ENCODE peak calls at places on chromosomes 5 and 9, in six cellular contexts. D is endothelial cell, X is chondrocyte, T is endothelial cell of umbilical vein, H is glutamatergic neuron, F is RWPE1. J is an unnamed sample.

GRCh38 chr9:34996181-34996904 is 6.8 kb downstream of the DNAJB5 start:
- DNase-seq in D (no peak), X (no peak), T (no peak), H (no peak), F (no peak), J (no peak)

GRCh38 chr5:41087461-41087860 is 16.3 kb upstream of the MROH2B start:
- DNase-seq in D (no peak), X (no peak), T (no peak), H (no peak), F (no peak), J (no peak)

GRCh38 chr5:143396353-143396940 is 7.0 kb downstream of the NR3C1 start:
- DNase-seq in D (no peak), X (no peak), T (peak; percentile 13), H (no peak), F (no peak), J (no peak)

GRCh38 chr5:160274483-160274931 is 37.9 kb downstream of the CCNJL start:
- DNase-seq in D (no peak), X (no peak), T (peak; percentile 68), H (no peak), F (no peak), J (no peak)

GRCh38 chr5:159439002-159439401 is 108.7 kb upstream of the IL12B start:
- DNase-seq in D (no peak), X (no peak), T (no peak), H (no peak), F (no peak), J (no peak)

GRCh38 chr5:8908055-8908683 is 637.7 kb downstream of the SEMA5A start:
- DNase-seq in D (peak; percentile 68), X (no peak), T (peak; percentile 34), H (peak; percentile 74), F (peak; percentile 24), J (peak; percentile 55)

GRCh38 chr5:127968998-127969397 is 114.6 kb upstream of the SLC12A2 start:
- DNase-seq in D (no peak), X (no peak), T (no peak), H (no peak), F (no peak), J (no peak)

GRCh38 chr5:159240301-159240870 is 22.7 kb upstream of the UBLCP1 start:
- DNase-seq in D (no peak), X (no peak), T (no peak), H (no peak), F (peak; percentile 65), J (no peak)

GRCh38 chr9:126688617-126689016 is 74.9 kb downstream of the LMX1B start:
- DNase-seq in D (no peak), X (no peak), T (no peak), H (no peak), F (no peak), J (no peak)

GRCh38 chr5:157564149-157564711 is 11.3 kb downstream of the ADAM19 start:
- DNase-seq in D (no peak), X (no peak), T (peak; percentile 90), H (no peak), F (no peak), J (peak; percentile 28)

GRCh38 chr5:176830422-176831025 is 20.2 kb downstream of the UNC5A start:
- DNase-seq in D (no peak), X (no peak), T (no peak), H (no peak), F (no peak), J (no peak)

GRCh38 chr9:126851286-126851880 is 9.1 kb upstream of the ZBTB34 start:
- DNase-seq in D (no peak), X (no peak), T (no peak), H (no peak), F (no peak), J (no peak)

GRCh38 chr9:129406278-129407225 is 214.3 kb downstream of the C9orf50 start:
- DNase-seq in D (no peak), X (no peak), T (no peak), H (peak; percentile 15), F (peak; percentile 87), J (no peak)

GRCh38 chr5:100780376-100780870 is 122.7 kb downstream of the ST8SIA4 start:
- DNase-seq in D (no peak), X (no peak), T (no peak), H (no peak), F (no peak), J (no peak)

GRCh38 chr5:143086851-143087637 is 316.4 kb downstream of the NR3C1 start:
- DNase-seq in D (no peak), X (no peak), T (no peak), H (no peak), F (peak; percentile 85), J (no peak)

GRCh38 chr5:135033026-135033861 is 784 bp downstream of the PITX1 start:
- DNase-seq in D (no peak), X (peak; percentile 73), T (peak; percentile 30), H (no peak), F (peak; percentile 55), J (no peak)

GRCh38 chr5:154795235-154795596 is 40.0 kb downstream of the LARP1 start:
- DNase-seq in D (no peak), X (no peak), T (no peak), H (no peak), F (no peak), J (no peak)

GRCh38 chr5:109041319-109041718 is 293.6 kb downstream of the FER start:
- DNase-seq in D (no peak), X (no peak), T (no peak), H (no peak), F (no peak), J (no peak)

GRCh38 chr5:57986746-57987145 is 473.1 kb downstream of the PLK2 start:
- DNase-seq in D (no peak), X (no peak), T (no peak), H (no peak), F (peak; percentile 13), J (no peak)

GRCh38 chr5:59042683-59043082 is 459.8 kb downstream of the RAB3C start:
- DNase-seq in D (no peak), X (no peak), T (no peak), H (no peak), F (no peak), J (no peak)

GRCh38 chr5:59040804-59041201 is 457.9 kb downstream of the RAB3C start:
- DNase-seq in D (no peak), X (no peak), T (no peak), H (no peak), F (no peak), J (no peak)

GRCh38 chr5:59040007-59040803 is 457.3 kb downstream of the RAB3C start:
- DNase-seq in D (no peak), X (no peak), T (peak; percentile 31), H (no peak), F (no peak), J (no peak)

GRCh38 chr5:59041355-59041754 is 458.5 kb downstream of the RAB3C start:
- DNase-seq in D (no peak), X (no peak), T (no peak), H (no peak), F (no peak), J (no peak)

DNA sequence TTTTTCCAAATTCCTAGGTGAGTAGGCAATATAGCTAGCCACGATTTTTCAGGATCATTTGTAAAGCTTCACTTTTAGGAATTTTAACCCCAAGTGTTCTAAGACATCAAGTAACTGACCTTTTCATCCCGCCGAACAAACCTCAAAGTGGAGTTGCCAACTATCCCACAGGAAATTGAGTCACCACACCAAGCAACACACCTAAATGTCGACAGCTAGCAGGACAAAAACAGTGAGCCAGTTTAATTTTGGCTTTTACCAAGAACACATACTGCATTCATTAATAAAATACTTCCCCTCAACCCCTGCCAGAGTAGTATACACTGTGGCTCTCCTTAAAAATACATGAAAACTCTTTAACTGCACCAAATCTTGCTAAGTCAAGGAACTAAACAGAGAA is 459.3 kb downstream of the RAB3C start:
- DNase-seq in D (no peak), X (no peak), T (peak; percentile 29), H (no peak), F (peak; percentile 73), J (no peak)
- TF ChIP-seq CTCF in D (no peak), X (no peak), T (no peak), H (no peak), F (no peak), J (no peak)

GRCh38 chr5:56757077-56757476 is 58.3 kb upstream of the MAP3K1 start:
- DNase-seq in D (no peak), X (no peak), T (no peak), H (no peak), F (peak; percentile 13), J (no peak)

GRCh38 chr5:56761486-56761885 is 53.9 kb upstream of the MAP3K1 start:
- DNase-seq in D (no peak), X (no peak), T (no peak), H (no peak), F (no peak), J (no peak)

GRCh38 chr5:56763182-56763581 is 52.2 kb upstream of the MAP3K1 start:
- DNase-seq in D (no peak), X (no peak), T (no peak), H (no peak), F (no peak), J (no peak)

GRCh38 chr5:56760723-56761122 is 54.6 kb upstream of the MAP3K1 start:
- DNase-seq in D (no peak), X (no peak), T (peak; percentile 50), H (no peak), F (no peak), J (no peak)

GRCh38 chr5:56759521-56759920 is 55.8 kb upstream of the MAP3K1 start:
- DNase-seq in D (no peak), X (no peak), T (no peak), H (no peak), F (no peak), J (no peak)
- TF ChIP-seq CTCF in D (no peak), X (no peak), T (no peak), H (no peak), F (no peak), J (no peak)

GRCh38 chr9:89065921-89066320 is 74.7 kb downstream of the S1PR3 start:
- DNase-seq in D (no peak), X (no peak), T (no peak), H (no peak), F (no peak), J (no peak)
- TF ChIP-seq CTCF in D (no peak), X (no peak), T (no peak), H (no peak), F (no peak), J (no peak)

DNA sequence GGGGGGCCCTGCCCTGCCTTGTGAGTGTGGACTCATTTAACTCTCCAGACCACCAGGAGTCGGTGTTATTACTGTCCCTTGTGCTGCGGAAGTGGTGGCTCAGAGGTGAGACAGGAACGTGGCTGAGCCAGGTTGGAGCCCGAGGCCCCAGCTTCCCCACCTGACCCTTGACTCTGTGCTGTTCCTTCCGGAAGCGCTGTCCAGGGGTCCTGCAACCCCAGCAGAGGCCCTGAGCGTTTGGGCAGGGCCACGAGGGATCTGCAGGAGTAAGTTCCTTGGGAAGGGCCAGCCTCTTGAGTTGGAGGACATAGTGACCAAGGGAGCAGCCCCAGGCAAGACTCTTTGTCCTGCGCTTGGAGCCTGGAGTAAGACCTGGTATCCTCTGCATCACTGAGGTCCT is 99.6 kb downstream of the RXRA start:
- DNase-seq in D (no peak), X (no peak), T (no peak), H (no peak), F (no peak), J (no peak)
- TF ChIP-seq CTCF in D (no peak), X (no peak), T (no peak), H (no peak), F (no peak), J (no peak)